ENCODE peak calls at places on chromosome 7, in seven cellular contexts. J, O, S, U, P, L and D are unnamed samples.

GRCh38 chr7:2013381-2014311 is 219.1 kb downstream of the MAD1L1 start:
- DNase-seq in J (no peak), O (no peak), S (peak; percentile 39), U (no peak), P (no peak), L (no peak), D (no peak)

GRCh38 chr7:4998830-4999768 is 40.1 kb upstream of the MMD2 start:
- DNase-seq in J (no peak), O (no peak), S (no peak), U (no peak), P (no peak), L (no peak), D (no peak)

GRCh38 chr7:50632561-50633413 is 67.6 kb upstream of the DDC start:
- DNase-seq in J (peak; percentile 72), O (peak; percentile 67), S (peak; percentile 75), U (no peak), P (peak; percentile 54), L (peak; percentile 71), D (peak; percentile 52)

GRCh38 chr7:106591146-106591545 is 69.8 kb downstream of the CCDC71L start:
- DNase-seq in J (no peak), O (no peak), S (no peak), U (no peak), P (no peak), L (peak; percentile 88), D (no peak)

GRCh38 chr7:92297736-92298135 is 52.0 kb downstream of the ANKIB1 start:
- DNase-seq in J (no peak), O (no peak), S (no peak), U (no peak), P (no peak), L (no peak), D (no peak)

GRCh38 chr7:36057375-36057774 is 95.7 kb upstream of the EEPD1 start:
- DNase-seq in J (no peak), O (no peak), S (no peak), U (no peak), P (no peak), L (no peak), D (no peak)

GRCh38 chr7:5695037-5695708 is 86.3 kb downstream of the RNF216 start:
- DNase-seq in J (no peak), O (no peak), S (peak; percentile 83), U (no peak), P (peak; percentile 72), L (no peak), D (peak; percentile 78)

GRCh38 chr7:63927261-63927660 is 71.4 kb upstream of the ZNF722 start:
- DNase-seq in J (no peak), O (no peak), S (no peak), U (no peak), P (no peak), L (no peak), D (no peak)

GRCh38 chr7:20799566-20800377 is 13.1 kb upstream of the SP8 start:
- DNase-seq in J (no peak), O (no peak), S (no peak), U (no peak), P (no peak), L (no peak), D (no peak)

DNA sequence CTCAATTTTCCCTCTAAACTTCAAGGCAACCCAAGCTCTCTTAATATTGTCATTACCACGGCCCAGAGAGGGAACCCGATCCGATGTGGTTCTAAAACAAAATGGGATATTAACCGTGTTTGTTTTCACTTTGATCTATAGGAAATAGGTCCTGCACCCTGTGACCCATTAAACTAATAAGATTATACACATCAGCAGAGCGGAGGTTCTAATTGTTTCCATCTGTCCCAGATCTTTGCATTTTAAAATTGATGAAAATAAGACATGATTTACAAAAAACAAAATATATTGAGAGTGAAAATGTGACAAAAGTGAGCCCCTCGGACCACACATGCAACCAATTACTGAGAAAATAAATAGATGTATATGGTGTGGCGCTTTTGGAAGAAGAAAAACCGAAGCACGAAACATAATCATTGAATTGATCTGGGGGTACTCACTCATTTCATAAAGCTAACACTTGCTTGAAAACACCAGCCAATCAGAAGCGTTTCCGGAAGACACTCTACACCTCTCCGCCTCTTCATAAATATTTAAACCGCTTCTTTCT is 290.2 kb upstream of the NFE2L3 start:
- DNase-seq in J (no peak), O (no peak), S (no peak), U (no peak), P (no peak), L (no peak), D (no peak)
- H3K27me3 ChIP-seq in J (peaks cover 81% of the 10 kb centered on the region), O (no peaks in the 10 kb centered on the region), S (peaks cover 94% of the 10 kb centered on the region), U (peaks cover 87% of the 10 kb centered on the region), P (peaks cover 60% of the 10 kb centered on the region), L (peaks cover 60% of the 10 kb centered on the region), D (peaks cover 35% of the 10 kb centered on the region)

DNA sequence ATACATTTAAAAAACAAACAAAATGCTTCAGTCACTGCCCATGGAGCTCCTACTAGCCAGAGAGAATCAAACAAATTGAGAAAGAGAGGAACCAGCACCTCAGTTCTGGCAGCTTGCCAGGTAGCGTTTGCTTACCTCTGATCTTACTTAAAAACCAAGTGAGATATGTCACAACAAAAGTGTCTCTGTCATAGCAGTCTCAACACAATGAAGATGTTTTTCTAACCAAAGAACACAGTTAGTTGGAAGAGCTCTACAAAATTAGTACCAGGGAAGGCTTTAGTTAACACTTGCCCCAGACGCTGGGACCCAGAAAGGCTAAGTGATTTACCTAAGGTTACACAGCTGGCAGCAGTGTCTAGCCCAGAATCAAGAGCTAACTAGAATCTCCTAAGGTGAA is 3.4 kb downstream of the DOCK4 start:
- DNase-seq in J (no peak), O (no peak), S (no peak), U (no peak), P (peak; percentile 38), L (peak; percentile 50), D (peak; percentile 30)
- H3K27me3 ChIP-seq in J (peaks cover 7% of the 10 kb centered on the region), O (no peaks in the 10 kb centered on the region), S (peaks cover 30% of the 10 kb centered on the region), U (no peaks in the 10 kb centered on the region), P (no peaks in the 10 kb centered on the region), L (no peaks in the 10 kb centered on the region), D (peaks cover 15% of the 10 kb centered on the region)

DNA sequence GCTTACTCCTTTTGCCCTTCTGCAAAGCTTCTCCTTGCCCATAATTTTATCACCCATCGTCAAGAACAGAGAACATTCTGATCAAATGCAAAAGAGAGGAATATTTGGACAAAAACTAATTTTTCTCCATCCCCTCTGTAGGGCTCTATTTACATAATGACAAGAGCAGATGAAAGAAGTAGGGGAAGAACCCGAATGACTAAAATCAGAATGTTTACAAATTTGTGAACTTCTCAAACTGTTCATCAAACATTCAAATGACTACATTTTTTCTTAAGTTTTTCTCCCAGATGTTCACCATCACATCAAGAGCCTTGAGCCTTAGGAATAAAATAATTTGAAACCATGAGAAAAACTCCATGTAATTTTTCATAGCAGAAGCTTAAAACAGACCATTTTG is 119.4 kb downstream of the DGKI start:
- DNase-seq in J (no peak), O (no peak), S (no peak), U (no peak), P (no peak), L (no peak), D (no peak)
- H3K27me3 ChIP-seq in J (no peaks in the 10 kb centered on the region), O (no peaks in the 10 kb centered on the region), S (no peaks in the 10 kb centered on the region), U (no peaks in the 10 kb centered on the region), P (no peaks in the 10 kb centered on the region), L (no peaks in the 10 kb centered on the region), D (no peaks in the 10 kb centered on the region)

DNA sequence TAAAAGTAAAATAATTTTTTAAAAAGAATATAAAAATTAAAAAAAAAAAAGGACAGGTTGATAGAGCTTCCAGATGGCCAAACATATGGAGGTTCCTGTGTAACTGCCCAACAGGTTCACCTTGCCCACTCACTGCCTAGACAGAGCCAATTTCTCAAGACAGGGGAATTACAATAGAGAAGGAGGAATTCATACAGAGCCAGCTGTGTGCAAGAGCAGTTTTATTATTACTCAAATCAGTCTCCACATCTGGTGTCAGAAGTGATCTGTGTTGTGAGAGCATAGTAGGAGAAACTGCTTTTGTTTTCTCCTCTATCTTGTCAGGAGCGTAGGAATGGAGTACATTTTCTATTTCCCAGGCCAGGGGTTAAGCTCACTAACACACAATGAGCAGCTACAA is 31.0 kb downstream of the C7orf33 start:
- DNase-seq in J (no peak), O (no peak), S (no peak), U (no peak), P (no peak), L (no peak), D (no peak)
- H3K27me3 ChIP-seq in J (no peaks in the 10 kb centered on the region), O (no peaks in the 10 kb centered on the region), S (peaks cover 4% of the 10 kb centered on the region), U (no peaks in the 10 kb centered on the region), P (no peaks in the 10 kb centered on the region), L (no peaks in the 10 kb centered on the region), D (no peaks in the 10 kb centered on the region)

GRCh38 chr7:23472046-23472445 is 1.8 kb upstream of the IGF2BP3 start:
- DNase-seq in J (no peak), O (no peak), S (no peak), U (no peak), P (no peak), L (no peak), D (no peak)

GRCh38 chr7:23469150-23469960 is 936 bp downstream of the IGF2BP3 start:
- DNase-seq in J (no peak), O (no peak), S (peak; percentile 55), U (no peak), P (no peak), L (peak; percentile 49), D (peak; percentile 49)

GRCh38 chr7:23471090-23471859 is 984 bp upstream of the IGF2BP3 start:
- DNase-seq in J (peak; percentile 95), O (peak; percentile 94), S (no peak), U (no peak), P (no peak), L (peak; percentile 72), D (no peak)

GRCh38 chr7:23469961-23470250 is 385 bp downstream of the IGF2BP3 start:
- DNase-seq in J (no peak), O (peak; percentile 23), S (no peak), U (no peak), P (no peak), L (no peak), D (no peak)

GRCh38 chr7:23470290-23471089 is at the start of gene IGF2BP3:
- DNase-seq in J (peak; percentile 98), O (peak; percentile 93), S (no peak), U (no peak), P (no peak), L (peak; percentile 96), D (no peak)
- H3K27me3 ChIP-seq in J (no peaks in the 10 kb centered on the region), O (no peaks in the 10 kb centered on the region), S (peaks cover 90% of the 10 kb centered on the region), U (peaks cover 80% of the 10 kb centered on the region), P (peaks cover 72% of the 10 kb centered on the region), L (peaks cover 4% of the 10 kb centered on the region), D (peaks cover 58% of the 10 kb centered on the region)

DNA sequence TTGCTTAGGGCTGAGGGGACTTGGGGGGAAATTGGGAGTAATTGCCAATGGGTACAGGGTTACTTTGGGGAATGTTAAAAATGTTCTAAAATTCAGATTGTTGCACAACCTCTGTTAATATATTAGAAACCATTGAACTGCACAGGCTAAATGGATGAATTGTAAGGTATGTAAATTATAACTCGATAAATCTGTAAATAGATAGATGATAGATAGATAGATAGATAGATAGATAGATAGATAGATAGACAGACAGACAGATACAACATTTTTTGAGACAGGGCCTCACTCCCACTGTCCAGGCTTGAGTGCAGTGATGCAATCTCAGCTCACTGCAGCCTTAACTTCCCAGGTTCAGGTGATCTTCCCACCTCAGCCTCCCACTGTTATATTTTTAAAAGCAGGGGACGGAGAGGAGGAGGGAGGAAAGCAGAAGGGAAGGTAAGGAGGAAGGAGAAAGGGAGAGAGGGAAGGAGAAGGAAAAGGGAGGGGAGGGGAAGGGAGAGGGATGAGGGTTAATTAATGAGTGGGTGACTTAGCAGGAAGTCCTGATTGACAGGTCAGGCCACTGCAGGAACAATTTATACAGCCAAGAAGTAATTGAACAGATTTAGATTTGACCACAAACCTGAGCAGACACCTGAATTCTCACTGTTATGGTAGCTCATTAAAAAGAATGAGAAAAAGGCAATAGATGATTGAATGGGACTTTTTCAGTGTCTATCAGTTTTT is 38.7 kb downstream of the AOC1 start:
- DNase-seq in J (no peak), O (no peak), S (no peak), U (no peak), P (no peak), L (no peak), D (no peak)
- H3K27me3 ChIP-seq in J (no peaks in the 10 kb centered on the region), O (no peaks in the 10 kb centered on the region), S (no peaks in the 10 kb centered on the region), U (no peaks in the 10 kb centered on the region), P (no peaks in the 10 kb centered on the region), L (peaks cover 3% of the 10 kb centered on the region), D (no peaks in the 10 kb centered on the region)